ENCODE peak calls at places on chromosomes 16 and 17, in six cellular contexts. One of them, this sample, is unnamed.

GRCh38 chr16:66692341-66692740 is 4.2 kb downstream of the CMTM4 start:
- DNase-seq in effector memory CD4-positive, alpha-beta T cell: no peak
- DNase-seq in osteoblast: no peak
- DNase-seq in mesenchymal stem cell: no peak
- DNase-seq in fibroblast of lung: no peak
- DNase-seq in neuronal stem cell: no peak
- DNase-seq in this sample: no peak

GRCh38 chr17:72714357-72714966 is 378.0 kb downstream of the SLC39A11 start:
- DNase-seq in effector memory CD4-positive, alpha-beta T cell: no peak
- DNase-seq in neuronal stem cell: no peak
- DNase-seq in mesenchymal stem cell: no peak
- DNase-seq in osteoblast: no peak
- DNase-seq in fibroblast of lung: no peak
- DNase-seq in this sample: no peak

GRCh38 chr17:39208136-39208535 is 8.1 kb downstream of the RPL19 start:
- DNase-seq in osteoblast: peak; percentile 85
- DNase-seq in neuronal stem cell: no peak
- DNase-seq in fibroblast of lung: no peak
- DNase-seq in effector memory CD4-positive, alpha-beta T cell: no peak
- DNase-seq in mesenchymal stem cell: no peak
- DNase-seq in this sample: no peak

GRCh38 chr17:14595656-14596055 is 294.8 kb downstream of the HS3ST3B1 start:
- DNase-seq in mesenchymal stem cell: no peak
- DNase-seq in neuronal stem cell: no peak
- DNase-seq in fibroblast of lung: no peak
- DNase-seq in osteoblast: no peak
- DNase-seq in effector memory CD4-positive, alpha-beta T cell: no peak
- DNase-seq in this sample: no peak

GRCh38 chr17:16352838-16353701 is at the start of gene CENPV:
- DNase-seq in neuronal stem cell: peak; percentile 53
- DNase-seq in effector memory CD4-positive, alpha-beta T cell: peak; percentile 54
- DNase-seq in osteoblast: peak; percentile 95
- DNase-seq in fibroblast of lung: peak; percentile 32
- DNase-seq in mesenchymal stem cell: peak; percentile 45
- DNase-seq in this sample: no peak

GRCh38 chr16:27579086-27579980 is 29.4 kb downstream of the KATNIP start:
- DNase-seq in effector memory CD4-positive, alpha-beta T cell: no peak
- DNase-seq in neuronal stem cell: no peak
- DNase-seq in mesenchymal stem cell: peak; percentile 16
- DNase-seq in osteoblast: no peak
- DNase-seq in fibroblast of lung: peak; percentile 12
- DNase-seq in this sample: no peak

GRCh38 chr16:48366165-48367093 is 18.8 kb downstream of the SIAH1 start:
- DNase-seq in mesenchymal stem cell: peak; percentile 90
- DNase-seq in effector memory CD4-positive, alpha-beta T cell: peak; percentile 17
- DNase-seq in osteoblast: peak; percentile 90
- DNase-seq in fibroblast of lung: peak; percentile 98
- DNase-seq in neuronal stem cell: no peak
- DNase-seq in this sample: no peak

GRCh38 chr17:39704821-39705551 is 5.1 kb downstream of the ERBB2 start:
- DNase-seq in fibroblast of lung: peak; percentile 33
- DNase-seq in neuronal stem cell: no peak
- DNase-seq in effector memory CD4-positive, alpha-beta T cell: no peak
- DNase-seq in mesenchymal stem cell: peak; percentile 34
- DNase-seq in osteoblast: peak; percentile 95
- DNase-seq in this sample: no peak

GRCh38 chr16:52069866-52070265 is 477.1 kb downstream of the TOX3 start:
- DNase-seq in effector memory CD4-positive, alpha-beta T cell: no peak
- DNase-seq in fibroblast of lung: peak; percentile 15
- DNase-seq in neuronal stem cell: peak; percentile 40
- DNase-seq in osteoblast: no peak
- DNase-seq in mesenchymal stem cell: peak; percentile 25
- DNase-seq in this sample: peak; percentile 23

GRCh38 chr17:36808181-36808661 is 129.1 kb upstream of the LHX1 start:
- DNase-seq in osteoblast: no peak
- DNase-seq in neuronal stem cell: peak; percentile 54
- DNase-seq in effector memory CD4-positive, alpha-beta T cell: no peak
- DNase-seq in mesenchymal stem cell: peak; percentile 2
- DNase-seq in fibroblast of lung: no peak
- DNase-seq in this sample: no peak

GRCh38 chr17:2776589-2777241 is 19.5 kb upstream of the RAP1GAP2 start:
- DNase-seq in neuronal stem cell: peak; percentile 65
- DNase-seq in effector memory CD4-positive, alpha-beta T cell: no peak
- DNase-seq in osteoblast: peak; percentile 85
- DNase-seq in mesenchymal stem cell: no peak
- DNase-seq in fibroblast of lung: no peak
- DNase-seq in this sample: no peak

GRCh38 chr17:55726440-55726839 is 3.8 kb upstream of the TMEM100 start:
- DNase-seq in neuronal stem cell: no peak
- DNase-seq in effector memory CD4-positive, alpha-beta T cell: no peak
- DNase-seq in mesenchymal stem cell: peak; percentile 54
- DNase-seq in fibroblast of lung: peak; percentile 98
- DNase-seq in osteoblast: peak; percentile 70
- DNase-seq in this sample: no peak

DNA sequence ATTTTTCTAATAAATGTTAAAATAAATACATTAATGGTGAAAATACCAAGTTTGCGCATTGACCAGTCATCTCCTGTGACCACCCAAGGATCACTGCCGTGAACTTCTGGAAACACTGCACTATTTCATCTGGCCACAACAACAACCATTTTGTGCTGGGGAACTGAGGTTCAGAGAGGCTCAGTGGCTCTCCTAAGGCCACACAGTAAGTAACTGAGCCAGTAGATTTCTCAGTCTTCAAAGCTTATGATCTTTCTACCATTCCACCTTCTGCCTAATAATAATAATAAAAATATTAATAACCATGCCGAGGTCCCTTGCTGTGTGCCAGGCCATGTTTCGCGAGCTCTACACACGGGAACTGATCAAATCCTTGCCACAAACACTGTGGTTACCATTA is 182.0 kb downstream of the IRF8 start:
- DNase-seq in fibroblast of lung: no peak
- DNase-seq in neuronal stem cell: no peak
- DNase-seq in mesenchymal stem cell: no peak
- DNase-seq in osteoblast: peak; percentile 65
- DNase-seq in effector memory CD4-positive, alpha-beta T cell: no peak
- DNase-seq in this sample: no peak
- H3K27me3 ChIP-seq in fibroblast of lung: no peaks in the 10 kb centered on the region
- H3K27me3 ChIP-seq in neuronal stem cell: peaks cover 31% of the 10 kb centered on the region
- H3K27me3 ChIP-seq in mesenchymal stem cell: peaks cover 3% of the 10 kb centered on the region
- H3K27me3 ChIP-seq in osteoblast: peaks cover 19% of the 10 kb centered on the region
- H3K27me3 ChIP-seq in effector memory CD4-positive, alpha-beta T cell: no peaks in the 10 kb centered on the region
- H3K27me3 ChIP-seq in this sample: peaks cover 5% of the 10 kb centered on the region

GRCh38 chr16:58121132-58121531 is 8.0 kb downstream of the CFAP20 start:
- DNase-seq in mesenchymal stem cell: no peak
- DNase-seq in neuronal stem cell: no peak
- DNase-seq in osteoblast: peak; percentile 14
- DNase-seq in effector memory CD4-positive, alpha-beta T cell: no peak
- DNase-seq in fibroblast of lung: no peak
- DNase-seq in this sample: no peak
- H3K4me1 ChIP-seq in mesenchymal stem cell: peaks cover 14% of the 10 kb centered on the region
- H3K4me1 ChIP-seq in neuronal stem cell: peaks cover 20% of the 10 kb centered on the region
- H3K4me1 ChIP-seq in osteoblast: peaks cover 38% of the 10 kb centered on the region
- H3K4me1 ChIP-seq in effector memory CD4-positive, alpha-beta T cell: no peaks in the 10 kb centered on the region
- H3K4me1 ChIP-seq in fibroblast of lung: peaks cover 22% of the 10 kb centered on the region
- H3K4me1 ChIP-seq in this sample: peaks cover 1% of the 10 kb centered on the region

DNA sequence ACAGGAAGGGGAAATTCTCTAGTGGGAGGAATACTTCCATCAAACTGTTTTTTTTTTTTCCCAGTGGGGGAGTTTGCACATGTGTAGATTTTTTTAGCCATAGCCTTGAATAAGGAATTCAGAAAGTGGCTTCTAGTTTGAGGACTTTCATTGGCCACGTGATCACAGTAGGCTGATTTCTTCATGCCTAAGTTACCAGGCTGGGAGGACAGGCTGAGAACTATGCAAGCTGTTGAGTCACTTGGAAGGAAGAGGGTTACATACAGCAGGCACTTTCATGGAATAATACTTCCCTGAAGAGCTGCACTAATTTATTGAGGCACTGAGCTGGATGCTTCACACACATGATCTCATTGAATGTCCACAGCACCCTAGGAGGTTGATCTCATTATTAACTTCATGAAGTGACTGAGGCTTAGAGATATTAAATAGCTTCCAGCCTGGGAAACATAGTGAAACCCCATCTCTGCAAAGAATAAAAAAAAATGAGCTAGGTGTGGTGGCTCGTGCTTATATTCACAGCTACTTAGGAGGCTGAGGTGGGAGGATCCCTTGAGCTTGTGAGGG is 22.8 kb downstream of the PRKCB start:
- DNase-seq in effector memory CD4-positive, alpha-beta T cell: no peak
- DNase-seq in mesenchymal stem cell: no peak
- DNase-seq in neuronal stem cell: no peak
- DNase-seq in osteoblast: no peak
- DNase-seq in fibroblast of lung: no peak
- DNase-seq in this sample: no peak
- H3K27me3 ChIP-seq in effector memory CD4-positive, alpha-beta T cell: no peaks in the 10 kb centered on the region
- H3K27me3 ChIP-seq in mesenchymal stem cell: peaks cover 4% of the 10 kb centered on the region
- H3K27me3 ChIP-seq in neuronal stem cell: peaks cover 7% of the 10 kb centered on the region
- H3K27me3 ChIP-seq in osteoblast: no peaks in the 10 kb centered on the region
- H3K27me3 ChIP-seq in fibroblast of lung: no peaks in the 10 kb centered on the region
- H3K27me3 ChIP-seq in this sample: peaks cover 45% of the 10 kb centered on the region

DNA sequence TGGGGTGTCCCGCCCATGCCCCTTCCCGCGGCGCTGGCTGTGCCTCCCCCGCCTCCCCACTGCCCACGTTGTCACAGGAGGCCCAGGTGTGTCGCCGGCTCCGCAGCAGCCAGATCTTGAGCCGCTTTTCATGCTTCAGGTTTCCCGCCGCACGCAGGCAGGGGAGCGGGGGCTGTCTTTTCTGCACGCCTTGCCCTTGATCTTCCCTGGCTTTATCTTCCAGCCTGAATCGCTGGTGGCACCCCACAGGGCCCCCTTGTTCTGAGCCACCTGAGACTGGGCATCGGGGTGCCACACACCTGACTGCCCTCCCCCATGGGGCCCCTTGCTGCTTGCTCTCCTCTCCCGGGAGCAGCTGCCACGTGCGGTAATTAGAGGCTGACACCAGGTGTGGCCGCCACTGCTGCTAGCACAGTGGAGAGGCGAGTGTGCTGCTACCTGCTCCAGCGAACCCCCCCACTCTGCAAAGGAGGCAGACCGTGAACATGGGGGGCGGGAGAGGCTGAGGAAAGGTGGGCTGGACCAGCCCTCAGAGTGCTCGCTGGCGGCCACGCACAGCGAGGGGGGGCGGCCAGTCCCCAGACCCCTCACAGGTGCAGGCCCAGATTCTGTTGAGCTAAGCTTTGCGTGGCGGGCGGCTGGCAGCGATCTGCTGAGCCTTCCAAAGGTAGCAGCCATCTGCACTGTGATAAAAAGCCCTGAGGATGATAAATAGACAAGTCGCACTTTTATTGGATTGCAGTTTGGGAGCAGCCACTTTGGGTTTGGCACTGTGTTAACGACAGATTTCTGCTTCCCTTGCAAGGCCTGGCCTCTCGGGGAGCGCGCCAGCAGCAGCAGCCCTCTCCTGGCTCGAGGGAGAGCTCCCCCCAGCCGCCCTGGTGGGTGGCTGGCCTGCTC is 168.0 kb upstream of the GSE1 start:
- DNase-seq in neuronal stem cell: no peak
- DNase-seq in mesenchymal stem cell: no peak
- DNase-seq in fibroblast of lung: no peak
- DNase-seq in effector memory CD4-positive, alpha-beta T cell: no peak
- DNase-seq in osteoblast: no peak
- DNase-seq in this sample: no peak
- H3K4me1 ChIP-seq in neuronal stem cell: peaks cover 48% of the 10 kb centered on the region
- H3K4me1 ChIP-seq in mesenchymal stem cell: peaks cover 15% of the 10 kb centered on the region
- H3K4me1 ChIP-seq in fibroblast of lung: no peaks in the 10 kb centered on the region
- H3K4me1 ChIP-seq in effector memory CD4-positive, alpha-beta T cell: peaks cover 18% of the 10 kb centered on the region
- H3K4me1 ChIP-seq in osteoblast: no peaks in the 10 kb centered on the region
- H3K4me1 ChIP-seq in this sample: peaks cover 23% of the 10 kb centered on the region

GRCh38 chr17:78673395-78673794 is 96.2 kb upstream of the DNAH17 start:
- DNase-seq in fibroblast of lung: no peak
- DNase-seq in neuronal stem cell: no peak
- DNase-seq in effector memory CD4-positive, alpha-beta T cell: no peak
- DNase-seq in mesenchymal stem cell: no peak
- DNase-seq in osteoblast: no peak
- DNase-seq in this sample: no peak

GRCh38 chr17:78674156-78674555 is 97.0 kb upstream of the DNAH17 start:
- DNase-seq in osteoblast: no peak
- DNase-seq in mesenchymal stem cell: no peak
- DNase-seq in neuronal stem cell: no peak
- DNase-seq in fibroblast of lung: no peak
- DNase-seq in effector memory CD4-positive, alpha-beta T cell: no peak
- DNase-seq in this sample: no peak

GRCh38 chr17:78675316-78675616 is 98.1 kb upstream of the DNAH17 start:
- DNase-seq in osteoblast: no peak
- DNase-seq in mesenchymal stem cell: no peak
- DNase-seq in effector memory CD4-positive, alpha-beta T cell: no peak
- DNase-seq in neuronal stem cell: no peak
- DNase-seq in fibroblast of lung: no peak
- DNase-seq in this sample: no peak

GRCh38 chr17:78675836-78676235 is 98.6 kb upstream of the DNAH17 start:
- DNase-seq in fibroblast of lung: no peak
- DNase-seq in effector memory CD4-positive, alpha-beta T cell: no peak
- DNase-seq in osteoblast: no peak
- DNase-seq in neuronal stem cell: no peak
- DNase-seq in mesenchymal stem cell: no peak
- DNase-seq in this sample: no peak

GRCh38 chr17:78674595-78675315 is 97.6 kb upstream of the DNAH17 start:
- DNase-seq in osteoblast: no peak
- DNase-seq in effector memory CD4-positive, alpha-beta T cell: no peak
- DNase-seq in fibroblast of lung: no peak
- DNase-seq in neuronal stem cell: no peak
- DNase-seq in mesenchymal stem cell: no peak
- DNase-seq in this sample: peak; percentile 27
- H3K27me3 ChIP-seq in osteoblast: no peaks in the 10 kb centered on the region
- H3K27me3 ChIP-seq in effector memory CD4-positive, alpha-beta T cell: no peaks in the 10 kb centered on the region
- H3K27me3 ChIP-seq in fibroblast of lung: no peaks in the 10 kb centered on the region
- H3K27me3 ChIP-seq in neuronal stem cell: no peaks in the 10 kb centered on the region
- H3K27me3 ChIP-seq in mesenchymal stem cell: no peaks in the 10 kb centered on the region
- H3K27me3 ChIP-seq in this sample: no peaks in the 10 kb centered on the region

GRCh38 chr16:10834130-10834529 is 15.5 kb upstream of the TVP23A start:
- DNase-seq in fibroblast of lung: no peak
- DNase-seq in osteoblast: no peak
- DNase-seq in mesenchymal stem cell: no peak
- DNase-seq in neuronal stem cell: no peak
- DNase-seq in effector memory CD4-positive, alpha-beta T cell: no peak
- DNase-seq in this sample: no peak
- H3K4me1 ChIP-seq in fibroblast of lung: peaks cover 2% of the 10 kb centered on the region
- H3K4me1 ChIP-seq in osteoblast: peaks cover 5% of the 10 kb centered on the region
- H3K4me1 ChIP-seq in mesenchymal stem cell: no peaks in the 10 kb centered on the region
- H3K4me1 ChIP-seq in neuronal stem cell: no peaks in the 10 kb centered on the region
- H3K4me1 ChIP-seq in effector memory CD4-positive, alpha-beta T cell: no peaks in the 10 kb centered on the region
- H3K4me1 ChIP-seq in this sample: no peaks in the 10 kb centered on the region

GRCh38 chr16:87620201-87620495 is 17.8 kb downstream of the JPH3 start:
- DNase-seq in mesenchymal stem cell: no peak
- DNase-seq in osteoblast: no peak
- DNase-seq in effector memory CD4-positive, alpha-beta T cell: no peak
- DNase-seq in neuronal stem cell: no peak
- DNase-seq in fibroblast of lung: no peak
- DNase-seq in this sample: no peak

GRCh38 chr16:87618216-87618615 is 15.9 kb downstream of the JPH3 start:
- DNase-seq in fibroblast of lung: no peak
- DNase-seq in mesenchymal stem cell: no peak
- DNase-seq in osteoblast: peak; percentile 58
- DNase-seq in neuronal stem cell: no peak
- DNase-seq in effector memory CD4-positive, alpha-beta T cell: no peak
- DNase-seq in this sample: no peak

GRCh38 chr16:87621550-87621829 is 19.2 kb downstream of the JPH3 start:
- DNase-seq in mesenchymal stem cell: no peak
- DNase-seq in osteoblast: no peak
- DNase-seq in neuronal stem cell: no peak
- DNase-seq in effector memory CD4-positive, alpha-beta T cell: no peak
- DNase-seq in fibroblast of lung: no peak
- DNase-seq in this sample: no peak

GRCh38 chr16:87621976-87622713 is 19.8 kb downstream of the JPH3 start:
- DNase-seq in neuronal stem cell: no peak
- DNase-seq in effector memory CD4-positive, alpha-beta T cell: no peak
- DNase-seq in mesenchymal stem cell: no peak
- DNase-seq in osteoblast: no peak
- DNase-seq in fibroblast of lung: no peak
- DNase-seq in this sample: no peak

GRCh38 chr16:87619360-87620200 is 17.3 kb downstream of the JPH3 start:
- DNase-seq in effector memory CD4-positive, alpha-beta T cell: no peak
- DNase-seq in neuronal stem cell: no peak
- DNase-seq in mesenchymal stem cell: no peak
- DNase-seq in fibroblast of lung: no peak
- DNase-seq in osteoblast: peak; percentile 85
- DNase-seq in this sample: no peak
- H3K27me3 ChIP-seq in effector memory CD4-positive, alpha-beta T cell: no peaks in the 10 kb centered on the region
- H3K27me3 ChIP-seq in neuronal stem cell: peaks cover 24% of the 10 kb centered on the region
- H3K27me3 ChIP-seq in mesenchymal stem cell: peaks cover 37% of the 10 kb centered on the region
- H3K27me3 ChIP-seq in fibroblast of lung: no peaks in the 10 kb centered on the region
- H3K27me3 ChIP-seq in osteoblast: peaks cover 11% of the 10 kb centered on the region
- H3K27me3 ChIP-seq in this sample: no peaks in the 10 kb centered on the region